ENCODE peak calls at places on chromosomes 13 and 19, in ten cellular contexts. P, L, J, I, S, M, X, R, E and A are unnamed samples.

GRCh38 chr13:20487927-20488326 is 37.7 kb downstream of the CRYL1 start:
- DNase-seq in R (no peak), L (no peak), S (no peak), X (no peak), M (no peak), P (no peak), E (no peak), J (no peak), I (no peak), A (no peak)

GRCh38 chr19:10010247-10010691 is at the start of gene COL5A3:
- DNase-seq in E (peak; percentile 58), X (no peak), J (peak; percentile 51), I (no peak), M (peak; percentile 84), L (no peak), S (peak; percentile 76), P (peak; percentile 27), R (peak; percentile 78), A (peak; percentile 81)

GRCh38 chr19:6685482-6685881 is 15.5 kb upstream of the TNFSF14 start:
- DNase-seq in I (no peak), P (no peak), J (no peak), R (no peak), E (no peak), X (no peak), L (no peak), M (no peak), S (no peak), A (no peak)

GRCh38 chr13:78121459-78122348 is 203.1 kb upstream of the EDNRB start:
- DNase-seq in R (no peak), L (peak; percentile 55), J (no peak), E (peak; percentile 70), S (peak; percentile 31), M (peak; percentile 72), I (peak; percentile 37), X (peak; percentile 10), P (peak; percentile 46), A (peak; percentile 42)

GRCh38 chr13:102704238-102704750 is 9.4 kb upstream of the METTL21C start:
- DNase-seq in L (peak; percentile 33), J (no peak), S (no peak), X (no peak), R (no peak), I (no peak), P (no peak), E (no peak), M (no peak), A (no peak)

GRCh38 chr13:112690242-112690943 is 555 bp downstream of the ATP11A start:
- DNase-seq in L (peak; percentile 59), R (peak; percentile 89), I (no peak), M (peak; percentile 74), J (peak; percentile 73), X (peak; percentile 33), E (peak; percentile 44), S (peak; percentile 62), P (peak; percentile 46), A (peak; percentile 63)

GRCh38 chr19:40663712-40664692 is 26.4 kb downstream of the NUMBL start:
- DNase-seq in S (peak; percentile 17), I (peak; percentile 44), E (peak; percentile 50), P (no peak), R (no peak), X (peak; percentile 66), M (peak; percentile 61), J (no peak), L (no peak), A (no peak)

GRCh38 chr19:49988433-49988832 is 27.5 kb upstream of the SIGLEC11 start:
- DNase-seq in E (peak; percentile 83), J (no peak), L (no peak), M (peak; percentile 80), I (no peak), R (peak; percentile 52), S (no peak), X (no peak), P (no peak), A (no peak)

GRCh38 chr13:46721054-46721453 is 75.9 kb downstream of the ESD start:
- DNase-seq in L (peak; percentile 53), R (no peak), E (peak; percentile 53), P (peak; percentile 53), M (peak; percentile 76), S (peak; percentile 19), I (peak; percentile 52), X (peak; percentile 6), J (no peak), A (peak; percentile 35)

GRCh38 chr13:98576963-98577822 is at the start of gene STK24:
- DNase-seq in J (peak; percentile 75), E (peak; percentile 74), L (peak; percentile 92), M (peak; percentile 88), P (peak; percentile 77), S (peak; percentile 80), X (no peak), R (peak; percentile 91), I (peak; percentile 81), A (peak; percentile 88)

GRCh38 chr19:1172353-1173159 is 1.5 kb downstream of the SBNO2 start:
- DNase-seq in S (no peak), E (peak; percentile 48), X (no peak), J (peak; percentile 50), L (no peak), R (peak; percentile 85), I (no peak), M (peak; percentile 77), P (peak; percentile 63), A (no peak)

GRCh38 chr19:1171755-1172352 is 2.2 kb downstream of the SBNO2 start:
- DNase-seq in S (no peak), I (no peak), R (peak; percentile 73), L (no peak), J (peak; percentile 46), X (no peak), P (peak; percentile 32), E (no peak), M (peak; percentile 50), A (no peak)

GRCh38 chr19:1173160-1173844 is 766 bp downstream of the SBNO2 start:
- DNase-seq in E (no peak), M (peak; percentile 55), J (no peak), S (no peak), I (no peak), P (no peak), X (no peak), L (no peak), R (peak; percentile 89), A (peak; percentile 70)

GRCh38 chr19:1175020-1175419 is 952 bp upstream of the SBNO2 start:
- DNase-seq in J (no peak), X (no peak), R (no peak), S (no peak), L (no peak), I (no peak), M (no peak), E (no peak), P (no peak), A (no peak)

DNA sequence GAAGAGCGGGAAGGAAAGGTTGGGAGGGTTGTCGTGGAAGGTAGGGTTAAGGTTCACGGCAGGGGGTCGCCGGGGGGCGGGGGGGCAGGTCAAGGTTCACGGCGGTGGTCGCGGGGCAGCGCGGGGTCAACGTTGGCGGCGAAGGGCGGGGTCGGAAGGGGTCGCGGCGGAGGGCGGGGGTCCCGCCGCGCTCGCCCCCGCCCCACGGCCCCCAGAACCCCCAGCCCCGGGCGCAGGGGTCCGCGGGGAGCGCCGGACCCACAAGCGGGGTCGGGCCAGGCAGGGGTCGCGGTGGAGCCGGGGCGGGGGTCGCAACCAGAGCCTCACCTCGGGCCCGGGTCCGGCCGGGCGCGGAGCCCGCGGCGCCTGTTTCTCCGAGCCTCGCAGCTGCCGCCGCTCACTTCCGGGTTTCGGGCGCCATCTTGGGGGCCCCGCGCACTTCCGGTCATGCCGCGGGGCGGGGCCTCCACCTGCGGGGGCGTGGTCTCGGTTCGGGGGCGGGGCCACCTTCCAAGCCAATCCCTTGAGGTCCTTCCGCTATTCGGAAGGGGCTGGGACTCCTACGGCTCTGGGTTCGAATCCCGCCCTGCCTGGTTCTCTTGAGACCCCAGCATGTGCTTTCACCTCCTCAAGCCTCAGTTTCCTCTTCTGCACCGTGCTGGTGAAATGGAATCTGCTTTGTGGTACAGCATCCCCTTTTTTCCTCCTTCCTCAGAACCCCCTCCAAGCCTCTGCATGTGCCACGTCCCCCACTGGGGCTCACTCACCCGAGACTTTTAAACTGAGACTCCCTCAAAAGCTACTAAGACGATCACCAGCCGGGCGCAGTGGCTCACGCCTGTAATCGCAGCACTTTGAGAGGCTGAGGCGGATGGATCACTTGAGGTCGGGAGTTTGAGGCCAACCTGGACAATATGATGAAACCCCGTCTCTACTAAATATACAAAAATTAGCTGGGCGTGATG is at the start of gene SBNO2:
- DNase-seq in R (peak; percentile 95), X (peak; percentile 64), M (peak; percentile 94), J (peak; percentile 90), P (peak; percentile 95), E (peak; percentile 80), I (peak; percentile 93), L (peak; percentile 96), S (peak; percentile 88), A (peak; percentile 88)
- H3K4me1 ChIP-seq in R (peaks cover 23% of the 10 kb centered on the region), X (peaks cover 72% of the 10 kb centered on the region), M (peaks cover 33% of the 10 kb centered on the region), J (peaks cover 61% of the 10 kb centered on the region), P (peaks cover 46% of the 10 kb centered on the region), E (peaks cover 37% of the 10 kb centered on the region), I (peaks cover 10% of the 10 kb centered on the region), L (peaks cover 3% of the 10 kb centered on the region), S (peaks cover 39% of the 10 kb centered on the region), A (peaks cover 31% of the 10 kb centered on the region)

DNA sequence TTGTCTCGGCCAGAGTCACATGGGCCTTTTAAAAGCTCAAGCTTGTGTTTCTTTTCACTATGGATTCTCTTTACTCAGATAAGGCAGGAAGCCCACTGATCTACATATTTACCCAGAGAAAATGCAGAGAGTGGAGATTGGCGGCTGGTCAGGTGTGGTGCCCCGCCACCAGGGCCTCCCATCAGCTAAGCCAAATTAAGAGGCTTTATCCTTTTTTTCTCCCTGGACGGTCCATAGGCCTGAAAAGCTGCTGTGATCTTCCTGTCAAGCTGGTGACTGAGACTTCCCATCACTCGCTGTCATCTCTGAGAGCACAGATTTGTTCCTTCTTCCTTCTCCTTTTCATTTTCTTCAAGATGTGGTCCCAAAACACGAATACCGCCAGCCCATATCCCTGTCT is 1.9 kb downstream of the SAFB start:
- DNase-seq in I (no peak), L (no peak), R (no peak), S (no peak), P (no peak), E (no peak), X (no peak), M (peak; percentile 47), J (no peak), A (no peak)
- H3K4me1 ChIP-seq in I (peaks cover 3% of the 10 kb centered on the region), L (peaks cover 7% of the 10 kb centered on the region), R (peaks cover 49% of the 10 kb centered on the region), S (peaks cover 96% of the 10 kb centered on the region), P (peaks cover 76% of the 10 kb centered on the region), E (peaks cover 19% of the 10 kb centered on the region), X (peaks cover 29% of the 10 kb centered on the region), M (peaks cover 43% of the 10 kb centered on the region), J (peaks cover 77% of the 10 kb centered on the region), A (peaks cover 36% of the 10 kb centered on the region)

DNA sequence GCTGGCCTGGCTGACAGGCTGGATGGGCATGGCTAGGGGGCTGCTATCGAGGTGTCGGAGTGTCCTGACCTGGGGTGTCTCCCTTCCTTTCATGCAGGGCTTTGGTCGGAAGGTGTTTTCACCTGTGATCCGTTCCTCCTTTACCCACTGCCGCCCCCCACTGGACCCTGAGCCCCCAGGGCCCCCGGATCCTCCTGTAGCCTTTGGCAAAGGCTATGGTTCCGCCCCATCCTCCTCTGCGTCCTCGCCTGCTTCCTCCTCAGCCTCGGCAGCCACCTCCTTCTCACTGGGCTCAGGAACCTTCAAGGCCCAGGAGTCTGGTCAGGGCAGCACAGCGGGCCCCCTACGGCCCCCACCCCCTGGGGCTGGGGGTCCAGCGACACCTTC is 11.8 kb upstream of the PRR19 start:
- DNase-seq in I (no peak), J (no peak), X (no peak), M (no peak), P (no peak), R (no peak), S (no peak), L (no peak), E (no peak), A (no peak)
- H3K4me1 ChIP-seq in I (peaks cover 6% of the 10 kb centered on the region), J (peaks cover 17% of the 10 kb centered on the region), X (peaks cover 23% of the 10 kb centered on the region), M (peaks cover 8% of the 10 kb centered on the region), P (peaks cover 43% of the 10 kb centered on the region), R (peaks cover 12% of the 10 kb centered on the region), S (peaks cover 20% of the 10 kb centered on the region), L (peaks cover 16% of the 10 kb centered on the region), E (peaks cover 12% of the 10 kb centered on the region), A (peaks cover 18% of the 10 kb centered on the region)

GRCh38 chr13:79485014-79485441 is 4.1 kb downstream of the NDFIP2 start:
- DNase-seq in S (no peak), M (peak; percentile 95), I (no peak), R (no peak), P (peak; percentile 59), E (peak; percentile 83), J (no peak), L (peak; percentile 78), X (peak; percentile 17), A (peak; percentile 28)
- H3K4me1 ChIP-seq in S (peaks cover 56% of the 10 kb centered on the region), M (peaks cover 66% of the 10 kb centered on the region), I (peaks cover 3% of the 10 kb centered on the region), R (no peaks in the 10 kb centered on the region), P (peaks cover 66% of the 10 kb centered on the region), E (peaks cover 2% of the 10 kb centered on the region), J (peaks cover 33% of the 10 kb centered on the region), L (peaks cover 38% of the 10 kb centered on the region), X (peaks cover 51% of the 10 kb centered on the region), A (peaks cover 6% of the 10 kb centered on the region)